ENCODE peak calls at places on chromosomes 11 and 22, in four cellular contexts. L is CD4-positive, alpha-beta T cell; A is CD8-positive, alpha-beta T cell; B is PC-9. O is an unnamed sample.

GRCh38 chr11:60193687-60194433 is 11.0 kb upstream of the MS4A6A start:
- DNase-seq in L (peak; percentile 44), A (peak; percentile 62), B (peak; percentile 43), O (peak; percentile 28)

GRCh38 chr11:126268361-126268707 is 361 bp downstream of the SRPRA start:
- DNase-seq in L (no peak), A (no peak), B (no peak), O (no peak)

GRCh38 chr22:24437820-24438328 is 10.5 kb downstream of the ADORA2A start:
- DNase-seq in L (no peak), A (peak; percentile 60), B (peak; percentile 84), O (no peak)

GRCh38 chr11:17695454-17696441 is 23.6 kb upstream of the MYOD1 start:
- DNase-seq in L (no peak), A (no peak), B (no peak), O (no peak)

GRCh38 chr11:124798991-124799383 is 1.2 kb downstream of the MSANTD2 start:
- DNase-seq in L (no peak), A (no peak), B (peak; percentile 48), O (no peak)

GRCh38 chr11:60098508-60098907 is 10.0 kb downstream of the MS4A2 start:
- DNase-seq in L (no peak), A (no peak), B (no peak), O (no peak)

GRCh38 chr11:19903620-19904069 is 191.0 kb downstream of the NAV2 start:
- DNase-seq in L (peak; percentile 6), A (peak; percentile 53), B (no peak), O (peak; percentile 66)

GRCh38 chr11:2449548-2450320 is 4.9 kb downstream of the KCNQ1 start:
- DNase-seq in L (no peak), A (no peak), B (no peak), O (no peak)

GRCh38 chr22:49111085-49111484 is 716.6 kb downstream of the BRD1 start:
- DNase-seq in L (no peak), A (no peak), B (no peak), O (no peak)

GRCh38 chr11:36123353-36124220 is 165.6 kb downstream of the COMMD9 start:
- DNase-seq in L (no peak), A (no peak), B (no peak), O (peak; percentile 73)

GRCh38 chr22:27581688-27582087 is 219.9 kb downstream of the MN1 start:
- DNase-seq in L (no peak), A (no peak), B (no peak), O (peak; percentile 10)

GRCh38 chr11:111846063-111846462 is 25.3 kb downstream of the ALG9 start:
- DNase-seq in L (no peak), A (no peak), B (peak; percentile 96), O (no peak)

GRCh38 chr22:35552186-35552842 is 11.7 kb downstream of the RASD2 start:
- DNase-seq in L (peak; percentile 77), A (peak; percentile 87), B (no peak), O (no peak)

DNA sequence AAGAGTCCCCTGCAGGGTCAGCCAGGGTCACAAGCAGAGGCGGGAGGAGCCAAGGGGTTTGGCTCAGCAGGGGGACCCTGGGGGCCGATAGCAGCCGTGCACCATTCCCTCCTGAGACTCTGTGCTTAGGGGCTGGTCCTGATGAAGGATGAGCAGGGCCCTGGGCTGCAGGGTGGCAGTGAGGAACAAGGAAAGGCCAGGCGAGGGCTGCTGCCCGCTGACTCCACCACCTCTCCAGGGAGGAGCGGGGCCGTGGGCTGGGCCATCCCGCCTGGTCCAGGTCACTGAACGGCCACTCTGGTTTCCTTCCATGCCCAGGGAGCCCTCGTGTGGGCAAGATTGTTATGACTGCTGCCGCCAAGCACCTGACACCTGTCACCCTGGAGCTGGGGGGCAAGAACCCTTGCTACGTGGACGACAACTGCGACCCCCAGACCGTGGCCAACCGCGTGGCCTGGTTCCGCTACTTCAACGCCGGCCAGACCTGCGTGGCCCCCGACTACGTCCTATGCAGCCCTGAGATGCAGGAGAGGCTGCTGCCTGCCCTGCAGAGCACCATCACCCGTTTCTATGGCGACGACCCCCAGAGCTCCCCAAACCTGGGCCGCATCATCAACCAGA is 9.2 kb upstream of the NDUFS8 start:
- DNase-seq in L (no peak), A (no peak), B (peak; percentile 59), O (no peak)
- H3K27ac ChIP-seq in L (no peak overlapping the region), A (no peak overlapping the region), B (no peak overlapping the region), O (no peak overlapping the region)

DNA sequence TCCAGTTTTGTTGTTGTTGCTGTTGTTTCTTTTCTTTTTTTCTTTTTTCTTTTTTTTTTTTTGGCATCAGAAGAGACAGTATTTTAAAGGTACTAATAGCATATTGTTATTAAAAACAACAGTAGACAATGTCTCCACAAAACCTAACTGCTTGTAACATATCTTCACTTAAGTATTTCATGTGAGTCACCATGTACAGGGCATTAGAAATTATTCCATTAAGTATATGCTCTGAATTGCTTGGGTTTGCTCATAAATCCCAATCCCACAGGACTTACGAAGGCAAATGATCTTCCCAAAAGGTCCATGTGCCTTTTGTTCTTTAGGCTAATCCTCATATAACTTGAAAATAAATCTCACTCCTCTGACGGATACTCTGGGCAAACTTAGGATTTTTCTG is 35.9 kb downstream of the MAP6 start:
- DNase-seq in L (no peak), A (no peak), B (no peak), O (no peak)
- H3K27ac ChIP-seq in L (no peak overlapping the region), A (no peak overlapping the region), B (no peak overlapping the region), O (no peak overlapping the region)

GRCh38 chr11:46160100-46160499 is 38.8 kb upstream of the PHF21A start:
- DNase-seq in L (no peak), A (no peak), B (peak; percentile 86), O (no peak)
- H3K27ac ChIP-seq in L (no peak overlapping the region), A (no peak overlapping the region), B (peak overlapping the region; percentile 71), O (no peak overlapping the region)

GRCh38 chr11:12901272-12901671 is 107.8 kb upstream of the RASSF10 start:
- DNase-seq in L (no peak), A (no peak), B (no peak), O (no peak)

GRCh38 chr11:12897867-12898266 is 111.2 kb upstream of the RASSF10 start:
- DNase-seq in L (no peak), A (no peak), B (no peak), O (no peak)

GRCh38 chr11:12901874-12902481 is 107.1 kb upstream of the RASSF10 start:
- DNase-seq in L (no peak), A (no peak), B (no peak), O (no peak)

GRCh38 chr11:12902784-12903491 is 106.2 kb upstream of the RASSF10 start:
- DNase-seq in L (no peak), A (no peak), B (no peak), O (no peak)

GRCh38 chr11:12900496-12900895 is 108.6 kb upstream of the RASSF10 start:
- DNase-seq in L (no peak), A (no peak), B (peak; percentile 55), O (no peak)
- H3K27ac ChIP-seq in L (no peak overlapping the region), A (no peak overlapping the region), B (no peak overlapping the region), O (no peak overlapping the region)

GRCh38 chr22:50309601-50309991 is 2.1 kb upstream of the PLXNB2 start:
- DNase-seq in L (no peak), A (no peak), B (no peak), O (no peak)
- H3K27ac ChIP-seq in L (no peak overlapping the region), A (no peak overlapping the region), B (no peak overlapping the region), O (peak overlapping the region; percentile 81)

GRCh38 chr11:121451178-121451981 is 734 bp upstream of the SORL1 start:
- DNase-seq in L (peak; percentile 31), A (peak; percentile 81), B (no peak), O (no peak)
- H3K27ac ChIP-seq in L (peak overlapping the region; percentile 83), A (peak overlapping the region; percentile 86), B (no peak overlapping the region), O (peak overlapping the region; percentile 81)

GRCh38 chr11:8732748-8733241 is 50.2 kb downstream of the RPL27A start:
- DNase-seq in L (no peak), A (no peak), B (peak; percentile 44), O (peak; percentile 51)

GRCh38 chr11:8729837-8730696 is 47.5 kb downstream of the RPL27A start:
- DNase-seq in L (no peak), A (no peak), B (no peak), O (no peak)

GRCh38 chr11:8732276-8732675 is 49.7 kb downstream of the RPL27A start:
- DNase-seq in L (no peak), A (no peak), B (no peak), O (no peak)

GRCh38 chr11:8730697-8731020 is 48.1 kb downstream of the RPL27A start:
- DNase-seq in L (no peak), A (no peak), B (no peak), O (no peak)

DNA sequence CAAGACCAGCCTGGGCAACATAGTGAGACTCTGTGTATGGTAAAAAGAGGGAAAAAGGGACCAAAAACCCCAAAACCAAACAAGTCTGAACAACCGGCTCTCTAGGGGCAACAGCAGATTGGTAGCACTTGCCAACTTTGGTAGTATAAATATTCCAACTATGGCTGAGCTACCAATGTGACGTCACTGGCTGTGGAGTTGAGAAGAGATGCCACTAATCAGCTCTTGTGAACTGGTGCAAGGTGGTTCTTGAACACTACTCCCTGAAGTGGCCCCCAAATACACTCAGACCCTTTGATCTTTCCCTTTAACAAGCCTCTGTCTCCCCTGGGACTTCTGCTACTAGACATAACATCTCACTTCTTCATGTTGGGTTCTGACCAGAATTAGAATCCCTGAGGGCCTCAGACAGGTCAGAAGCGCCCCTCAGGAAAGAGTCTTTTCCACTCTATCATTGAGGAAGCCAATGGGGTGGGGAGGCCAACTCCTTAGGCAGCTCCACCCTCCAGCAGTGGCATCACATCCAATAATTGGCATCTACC is 49.1 kb downstream of the RPL27A start:
- DNase-seq in L (no peak), A (no peak), B (no peak), O (no peak)
- H3K27ac ChIP-seq in L (no peak overlapping the region), A (no peak overlapping the region), B (peak overlapping the region; percentile 66), O (no peak overlapping the region)

DNA sequence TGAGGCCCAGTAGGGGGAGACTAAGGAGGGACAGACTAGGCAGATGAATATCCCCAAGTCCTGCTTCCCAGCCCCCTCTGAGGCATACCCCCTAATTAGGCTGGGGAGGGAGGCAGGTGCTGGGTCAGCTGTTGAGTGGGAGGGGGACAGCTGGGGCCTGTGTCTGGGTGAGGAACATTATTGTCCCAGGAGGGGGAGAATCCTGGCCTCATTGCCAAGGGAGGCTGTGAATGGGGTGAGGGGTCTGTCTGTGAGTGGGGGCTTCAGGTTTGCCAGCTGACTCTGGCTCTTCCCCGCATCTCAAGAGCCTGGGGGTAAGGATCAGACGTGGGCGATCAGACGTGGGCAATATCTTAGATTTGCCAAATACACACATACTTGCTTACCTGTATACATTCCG is 2.1 kb downstream of the INPPL1 start:
- DNase-seq in L (no peak), A (peak; percentile 34), B (no peak), O (no peak)
- H3K27ac ChIP-seq in L (no peak overlapping the region), A (no peak overlapping the region), B (no peak overlapping the region), O (no peak overlapping the region)

O was measured in substantia nigra.